ENCODE peak calls at places on chromosomes 5 and 9, in five cellular contexts. One of them, this sample, is unnamed.

GRCh38 chr9:28435456-28435855 is 862.2 kb upstream of the C9orf72 start:
- DNase-seq in NT2/D1: peak
- DNase-seq in HepG2: no peak
- DNase-seq in HEK293T: no peak
- DNase-seq in H1: no peak
- DNase-seq in this sample: no peak

GRCh38 chr9:76419782-76420380 is 25.7 kb upstream of the RFK start:
- DNase-seq in H1: peak
- DNase-seq in HEK293T: peak
- DNase-seq in NT2/D1: no peak
- DNase-seq in HepG2: peak
- DNase-seq in this sample: no peak

GRCh38 chr9:85172001-85172978 is 502.8 kb downstream of the NTRK2 start:
- DNase-seq in HEK293T: no peak
- DNase-seq in HepG2: no peak
- DNase-seq in NT2/D1: no peak
- DNase-seq in H1: no peak
- DNase-seq in this sample: no peak

GRCh38 chr5:64462391-64462790 is 43.4 kb upstream of the RGS7BP start:
- DNase-seq in HEK293T: no peak
- DNase-seq in H1: no peak
- DNase-seq in HepG2: no peak
- DNase-seq in NT2/D1: no peak
- DNase-seq in this sample: no peak

GRCh38 chr9:8553444-8553843 is 753.9 kb upstream of the DMAC1 start:
- DNase-seq in H1: no peak
- DNase-seq in NT2/D1: no peak
- DNase-seq in HepG2: no peak
- DNase-seq in HEK293T: no peak
- DNase-seq in this sample: no peak

GRCh38 chr5:78964889-78965288 is 20.2 kb downstream of the ARSB start:
- DNase-seq in HepG2: peak
- DNase-seq in H1: no peak
- DNase-seq in NT2/D1: no peak
- DNase-seq in HEK293T: peak
- DNase-seq in this sample: no peak

GRCh38 chr5:94793816-94794198 is 175.3 kb downstream of the SLF1 start:
- DNase-seq in NT2/D1: no peak
- DNase-seq in HEK293T: no peak
- DNase-seq in H1: no peak
- DNase-seq in HepG2: no peak
- DNase-seq in this sample: no peak

GRCh38 chr9:20570086-20570485 is 52.2 kb downstream of the MLLT3 start:
- DNase-seq in HepG2: no peak
- DNase-seq in NT2/D1: no peak
- DNase-seq in HEK293T: no peak
- DNase-seq in H1: no peak
- DNase-seq in this sample: no peak

GRCh38 chr5:163381832-163382231 is 55.6 kb upstream of the CCNG1 start:
- DNase-seq in HEK293T: no peak
- DNase-seq in HepG2: no peak
- DNase-seq in H1: no peak
- DNase-seq in NT2/D1: no peak
- DNase-seq in this sample: no peak

GRCh38 chr5:122102825-122103224 is 24.8 kb upstream of the LOX start:
- DNase-seq in HEK293T: no peak
- DNase-seq in HepG2: no peak
- DNase-seq in H1: no peak
- DNase-seq in NT2/D1: no peak
- DNase-seq in this sample: no peak

GRCh38 chr5:81265101-81265500 is 32.0 kb downstream of the CKMT2 start:
- DNase-seq in NT2/D1: no peak
- DNase-seq in HEK293T: no peak
- DNase-seq in HepG2: no peak
- DNase-seq in H1: no peak
- DNase-seq in this sample: no peak

GRCh38 chr5:7425830-7426229 is 29.9 kb downstream of the ADCY2 start:
- DNase-seq in HepG2: no peak
- DNase-seq in NT2/D1: no peak
- DNase-seq in H1: no peak
- DNase-seq in HEK293T: no peak
- DNase-seq in this sample: no peak

GRCh38 chr5:90408571-90409317 is 812 bp downstream of the CETN3 start:
- DNase-seq in NT2/D1: no peak
- DNase-seq in HEK293T: peak
- DNase-seq in HepG2: peak
- DNase-seq in H1: no peak
- DNase-seq in this sample: peak

GRCh38 chr9:104580562-104580961 is 11.6 kb downstream of the OR13C8 start:
- DNase-seq in HepG2: no peak
- DNase-seq in HEK293T: no peak
- DNase-seq in H1: no peak
- DNase-seq in NT2/D1: no peak
- DNase-seq in this sample: no peak

GRCh38 chr9:96553070-96553469 is 66.6 kb downstream of the CDC14B start:
- DNase-seq in HEK293T: no peak
- DNase-seq in HepG2: no peak
- DNase-seq in H1: no peak
- DNase-seq in NT2/D1: no peak
- DNase-seq in this sample: no peak

GRCh38 chr5:179411161-179411841 is 66.0 kb upstream of the ADAMTS2 start:
- DNase-seq in NT2/D1: no peak
- DNase-seq in HepG2: no peak
- DNase-seq in HEK293T: no peak
- DNase-seq in H1: peak
- DNase-seq in this sample: no peak

GRCh38 chr9:37943329-37944265 is 39.7 kb upstream of the SLC25A51 start:
- DNase-seq in HepG2: no peak
- DNase-seq in NT2/D1: no peak
- DNase-seq in HEK293T: no peak
- DNase-seq in H1: no peak
- DNase-seq in this sample: no peak

GRCh38 chr5:68458416-68458815 is 242.9 kb downstream of the PIK3R1 start:
- DNase-seq in HepG2: no peak
- DNase-seq in HEK293T: no peak
- DNase-seq in NT2/D1: no peak
- DNase-seq in H1: no peak
- DNase-seq in this sample: no peak

GRCh38 chr5:79697222-79698164 is 7.9 kb downstream of the CMYA5 start:
- DNase-seq in NT2/D1: no peak
- DNase-seq in HEK293T: no peak
- DNase-seq in H1: no peak
- DNase-seq in HepG2: no peak
- DNase-seq in this sample: no peak

DNA sequence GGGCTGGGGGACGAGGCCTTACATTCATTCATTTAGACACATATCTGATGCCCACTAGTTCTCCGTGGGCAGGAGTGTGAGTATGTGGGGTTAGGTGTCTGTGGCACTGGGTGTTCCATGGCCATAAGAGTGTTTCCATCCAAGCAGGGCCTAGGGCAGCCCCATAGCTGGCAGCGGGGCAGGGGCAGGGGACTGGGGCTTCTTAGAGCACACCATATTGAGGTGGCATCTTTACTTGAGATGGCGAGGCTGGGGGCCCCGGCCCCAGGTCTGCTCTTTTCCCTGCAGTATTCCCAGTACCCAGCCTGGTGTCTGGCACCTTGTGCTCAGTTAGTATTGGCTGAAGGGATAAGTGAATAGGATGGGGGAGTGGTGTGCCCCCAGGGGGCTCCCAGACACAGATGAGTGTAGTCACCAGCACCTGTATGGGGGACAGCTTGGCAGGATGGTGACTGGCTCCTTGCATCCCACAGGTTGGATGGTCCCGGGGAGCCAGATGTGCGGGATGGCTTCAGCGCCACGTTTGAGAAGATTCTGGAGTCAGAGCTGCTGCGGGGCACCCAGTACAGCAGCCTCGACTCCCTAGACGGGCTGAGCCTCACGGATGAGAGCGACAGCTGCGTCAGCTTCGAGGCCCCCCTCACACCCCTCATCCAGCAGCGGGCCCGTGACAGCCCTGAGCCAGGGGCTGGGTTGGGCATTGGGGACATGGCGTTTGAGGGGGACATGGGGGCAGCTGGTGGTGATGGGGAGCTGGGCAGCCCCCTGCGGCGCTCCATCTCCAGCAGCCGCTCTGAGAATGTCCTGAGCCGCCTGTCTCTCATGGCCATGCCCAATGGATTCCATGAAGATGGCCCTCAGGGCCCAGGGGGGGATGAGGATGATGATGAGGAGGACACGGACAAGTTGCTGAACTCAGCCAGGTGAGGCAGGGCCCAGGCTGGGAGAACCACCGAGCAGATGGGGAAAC is 17.5 kb downstream of the PSD2 start:
- DNase-seq in HEK293T: no peak
- DNase-seq in HepG2: no peak
- DNase-seq in NT2/D1: no peak
- DNase-seq in H1: no peak
- DNase-seq in this sample: no peak
- TF ChIP-seq SUZ12 in HEK293T: no peak
- TF ChIP-seq SUZ12 in HepG2: no peak
- TF ChIP-seq SUZ12 in NT2/D1: no peak
- TF ChIP-seq SUZ12 in H1: no peak
- TF ChIP-seq SUZ12 in this sample: no peak

DNA sequence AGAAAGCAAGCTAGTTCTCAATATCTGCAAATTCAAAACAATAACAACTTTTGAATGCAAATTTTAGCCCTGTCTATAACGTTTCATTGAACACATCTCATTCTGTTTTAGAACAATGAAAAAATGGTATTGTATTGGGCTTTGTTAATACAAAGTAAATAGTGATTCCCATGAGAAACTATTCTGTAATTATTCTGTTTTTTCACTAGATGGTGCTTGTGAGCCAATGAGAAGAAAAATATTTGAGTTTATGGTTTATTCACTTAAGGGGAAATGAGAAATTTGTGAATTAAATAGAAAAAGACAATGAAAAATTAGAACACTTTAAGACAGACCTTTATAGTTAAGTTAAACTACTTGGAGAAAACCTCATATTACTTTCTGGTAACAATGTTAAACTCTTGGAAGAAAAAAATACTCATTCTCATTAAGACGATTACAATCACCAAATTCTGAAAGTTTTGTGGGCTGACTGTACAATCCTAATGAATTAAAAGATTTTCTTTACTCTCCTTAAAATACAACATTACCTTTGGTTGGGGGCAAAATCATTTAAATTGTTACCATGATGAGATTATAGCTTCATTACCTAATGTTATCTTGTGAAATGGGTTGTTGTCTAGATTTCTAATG is 127.0 kb downstream of the NNT start:
- DNase-seq in HEK293T: no peak
- DNase-seq in HepG2: peak
- DNase-seq in NT2/D1: no peak
- DNase-seq in H1: no peak
- DNase-seq in this sample: no peak
- TF ChIP-seq SUZ12 in HEK293T: no peak
- TF ChIP-seq SUZ12 in HepG2: no peak
- TF ChIP-seq SUZ12 in NT2/D1: no peak
- TF ChIP-seq SUZ12 in H1: no peak
- TF ChIP-seq SUZ12 in this sample: no peak

GRCh38 chr9:2015581-2016410 is 649 bp downstream of the SMARCA2 start:
- DNase-seq in H1: peak
- DNase-seq in HEK293T: peak
- DNase-seq in HepG2: peak
- DNase-seq in NT2/D1: no peak
- DNase-seq in this sample: no peak
- TF ChIP-seq SUZ12 in H1: peak
- TF ChIP-seq SUZ12 in HEK293T: no peak
- TF ChIP-seq SUZ12 in HepG2: no peak
- TF ChIP-seq SUZ12 in NT2/D1: peak
- TF ChIP-seq SUZ12 in this sample: no peak

GRCh38 chr9:111736714-111737113 is 58.0 kb downstream of the SHOC1 start:
- DNase-seq in HepG2: no peak
- DNase-seq in NT2/D1: no peak
- DNase-seq in HEK293T: no peak
- DNase-seq in H1: no peak
- DNase-seq in this sample: no peak

GRCh38 chr9:111743275-111743674 is 51.5 kb downstream of the SHOC1 start:
- DNase-seq in HepG2: peak
- DNase-seq in H1: no peak
- DNase-seq in NT2/D1: no peak
- DNase-seq in HEK293T: no peak
- DNase-seq in this sample: no peak

GRCh38 chr9:111744363-111744762 is 50.4 kb downstream of the SHOC1 start:
- DNase-seq in NT2/D1: no peak
- DNase-seq in H1: no peak
- DNase-seq in HEK293T: no peak
- DNase-seq in HepG2: no peak
- DNase-seq in this sample: no peak

DNA sequence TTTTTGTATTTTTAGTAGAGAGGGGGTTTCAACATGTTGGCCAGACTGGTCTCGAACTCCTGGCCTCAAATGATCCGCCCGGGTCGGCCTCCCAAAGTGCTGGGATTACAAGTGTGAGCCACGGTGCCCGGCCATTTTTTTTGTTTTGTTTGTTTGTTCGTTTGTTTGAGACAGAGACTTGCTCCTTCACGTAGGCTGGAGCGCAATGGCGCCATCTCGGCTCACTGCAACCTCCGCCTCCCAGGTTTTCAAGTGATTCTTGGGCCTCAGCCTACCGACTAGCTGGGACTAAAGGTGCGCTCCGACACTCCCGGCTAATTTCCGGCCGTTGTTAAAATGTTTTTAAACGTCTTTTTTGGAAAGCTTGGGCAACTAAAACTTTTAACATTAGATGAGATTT is 54.0 kb downstream of the SHOC1 start:
- DNase-seq in NT2/D1: no peak
- DNase-seq in H1: peak
- DNase-seq in HEK293T: no peak
- DNase-seq in HepG2: no peak
- DNase-seq in this sample: no peak
- TF ChIP-seq SUZ12 in NT2/D1: no peak
- TF ChIP-seq SUZ12 in H1: no peak
- TF ChIP-seq SUZ12 in HEK293T: no peak
- TF ChIP-seq SUZ12 in HepG2: no peak
- TF ChIP-seq SUZ12 in this sample: no peak

GRCh38 chr9:107614765-107615164 is 125.2 kb upstream of the KLF4 start:
- DNase-seq in H1: no peak
- DNase-seq in HEK293T: no peak
- DNase-seq in NT2/D1: no peak
- DNase-seq in HepG2: no peak
- DNase-seq in this sample: no peak

GRCh38 chr9:107613314-107613713 is 123.7 kb upstream of the KLF4 start:
- DNase-seq in HepG2: no peak
- DNase-seq in NT2/D1: no peak
- DNase-seq in HEK293T: no peak
- DNase-seq in H1: no peak
- DNase-seq in this sample: no peak

GRCh38 chr9:107606149-107606790 is 116.7 kb upstream of the KLF4 start:
- DNase-seq in HepG2: no peak
- DNase-seq in H1: no peak
- DNase-seq in HEK293T: no peak
- DNase-seq in NT2/D1: no peak
- DNase-seq in this sample: no peak

GRCh38 chr9:107615325-107615724 is 125.8 kb upstream of the KLF4 start:
- DNase-seq in HepG2: no peak
- DNase-seq in H1: no peak
- DNase-seq in HEK293T: no peak
- DNase-seq in NT2/D1: no peak
- DNase-seq in this sample: no peak

GRCh38 chr9:107612136-107612535 is 122.6 kb upstream of the KLF4 start:
- DNase-seq in HepG2: no peak
- DNase-seq in H1: no peak
- DNase-seq in HEK293T: no peak
- DNase-seq in NT2/D1: no peak
- DNase-seq in this sample: no peak
- TF ChIP-seq SUZ12 in HepG2: no peak
- TF ChIP-seq SUZ12 in H1: no peak
- TF ChIP-seq SUZ12 in HEK293T: no peak
- TF ChIP-seq SUZ12 in NT2/D1: no peak
- TF ChIP-seq SUZ12 in this sample: no peak

This sample was measured in GM12878.